ENCODE peak calls at places on chromosome 14, in eight cellular contexts. Q is pancreas; N is A673; P is CD4-positive, alpha-beta T cell; T is kidney; J is fibroblast of lung; E is SJSA1; S is left lung. Z is an unnamed sample.
A peak's percentile ranks its signal among the peaks of the same experiment; 100 is the strongest.

GRCh38 chr14:30210630-30211029 is 283.0 kb upstream of the PRKD1 start:
- DNase-seq in N (no peak), Q (no peak), T (no peak), P (no peak), E (no peak), S (no peak), J (peak; percentile 64), Z (no peak)

GRCh38 chr14:34711808-34712712 is 2.3 kb downstream of the CFL2 start:
- DNase-seq in T (no peak), S (no peak), E (no peak), Q (no peak), J (no peak), N (no peak), P (no peak), Z (no peak)

GRCh38 chr14:69231486-69231885 is 28.5 kb upstream of the GALNT16 start:
- DNase-seq in S (no peak), T (no peak), N (no peak), J (no peak), E (no peak), Q (no peak), P (no peak), Z (no peak)

GRCh38 chr14:100735271-100735670 is 8.6 kb downstream of the DLK1 start:
- DNase-seq in S (peak; percentile 14), Q (no peak), E (no peak), N (no peak), T (peak; percentile 37), J (no peak), P (no peak), Z (no peak)

GRCh38 chr14:57389646-57390036 is 745 bp upstream of the NAA30 start:
- DNase-seq in Q (peak; percentile 6), N (no peak), J (no peak), T (no peak), S (no peak), P (no peak), E (no peak), Z (no peak)

GRCh38 chr14:33737446-33737845 is 213.4 kb downstream of the EGLN3 start:
- DNase-seq in E (peak; percentile 10), S (no peak), T (no peak), J (peak; percentile 95), Q (no peak), N (no peak), P (no peak), Z (no peak)

GRCh38 chr14:48325486-48325885 is 650.1 kb upstream of the MDGA2 start:
- DNase-seq in Q (no peak), E (no peak), N (no peak), S (no peak), J (peak; percentile 57), P (no peak), T (no peak), Z (no peak)

GRCh38 chr14:47557894-47558293 is 117.5 kb downstream of the MDGA2 start:
- DNase-seq in S (no peak), N (no peak), Q (no peak), J (no peak), P (no peak), T (no peak), E (no peak), Z (no peak)

GRCh38 chr14:69344171-69344570 is 53.9 kb downstream of the ERH start:
- DNase-seq in P (no peak), S (no peak), T (no peak), Q (no peak), E (no peak), N (no peak), J (no peak), Z (no peak)

GRCh38 chr14:75579882-75580281 is 1.5 kb downstream of the FLVCR2 start:
- DNase-seq in P (no peak), Q (no peak), J (no peak), T (no peak), S (no peak), N (no peak), E (no peak), Z (no peak)

GRCh38 chr14:85122690-85123089 is 407.3 kb upstream of the FLRT2 start:
- DNase-seq in P (no peak), J (peak; percentile 74), Q (no peak), N (peak; percentile 50), T (no peak), S (no peak), E (no peak), Z (no peak)

GRCh38 chr14:57071639-57072038 is 197.1 kb downstream of the EXOC5 start:
- DNase-seq in P (no peak), J (no peak), Q (no peak), E (no peak), S (no peak), N (peak; percentile 89), T (no peak), Z (no peak)

GRCh38 chr14:69768873-69769272 is 1.9 kb downstream of the SRSF5 start:
- DNase-seq in N (no peak), E (no peak), P (no peak), J (peak; percentile 24), S (no peak), T (no peak), Q (no peak), Z (no peak)

GRCh38 chr14:101031186-101031585 is 127.7 kb upstream of the RTL1 start:
- DNase-seq in J (no peak), T (peak; percentile 36), N (no peak), P (no peak), E (no peak), Q (no peak), S (no peak), Z (no peak)

GRCh38 chr14:61196792-61197191 is 84.3 kb downstream of the TMEM30B start:
- DNase-seq in S (no peak), Q (no peak), P (no peak), E (no peak), N (peak; percentile 36), J (no peak), T (no peak), Z (no peak)

GRCh38 chr14:64879635-64880381 is at the start of gene SPTB:
- DNase-seq in P (peak; percentile 49), J (no peak), E (no peak), S (peak; percentile 63), T (peak; percentile 76), N (peak; percentile 28), Q (peak; percentile 59), Z (peak; percentile 64)

GRCh38 chr14:96143906-96144305 is 60.7 kb upstream of the BDKRB2 start:
- DNase-seq in S (no peak), T (no peak), J (peak; percentile 72), E (no peak), Q (no peak), N (no peak), P (no peak), Z (no peak)

GRCh38 chr14:95445161-95445560 is 71.3 kb downstream of the SYNE3 start:
- DNase-seq in T (no peak), N (no peak), Q (no peak), J (no peak), P (no peak), E (no peak), S (no peak), Z (no peak)

DNA sequence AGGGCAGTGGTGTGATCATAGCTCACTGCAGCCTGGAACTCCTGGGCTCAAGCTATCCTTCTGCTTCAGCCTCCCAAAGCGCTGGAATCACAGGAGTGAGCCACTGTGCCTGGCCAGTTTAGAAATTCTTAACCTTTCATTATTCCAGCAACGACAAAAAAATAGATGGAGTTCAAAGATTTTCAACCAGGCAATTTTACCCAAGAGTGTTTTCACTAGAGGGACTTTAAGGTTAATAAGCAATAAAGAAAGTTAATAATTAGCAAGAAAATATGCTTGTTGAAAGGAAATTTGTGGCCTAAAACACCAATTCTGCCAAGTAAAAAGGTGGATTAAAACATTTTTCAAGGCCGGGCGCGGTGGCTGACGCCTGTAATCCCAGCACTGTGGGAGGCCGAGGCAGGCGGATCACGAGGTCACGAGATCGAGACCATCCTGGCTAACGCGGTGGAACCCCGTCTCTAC is 14.8 kb downstream of the CDKL1 start:
- DNase-seq in T (no peak), J (no peak), S (no peak), P (no peak), Q (peak; percentile 35), E (no peak), N (no peak), Z (no peak)
- H3K27ac ChIP-seq in T (peak overlapping the region; percentile 78), J (no peak overlapping the region), S (no peak overlapping the region), P (no peak overlapping the region), Q (no peak overlapping the region), E (no peak overlapping the region), N (no peak overlapping the region), Z (no peak overlapping the region)

DNA sequence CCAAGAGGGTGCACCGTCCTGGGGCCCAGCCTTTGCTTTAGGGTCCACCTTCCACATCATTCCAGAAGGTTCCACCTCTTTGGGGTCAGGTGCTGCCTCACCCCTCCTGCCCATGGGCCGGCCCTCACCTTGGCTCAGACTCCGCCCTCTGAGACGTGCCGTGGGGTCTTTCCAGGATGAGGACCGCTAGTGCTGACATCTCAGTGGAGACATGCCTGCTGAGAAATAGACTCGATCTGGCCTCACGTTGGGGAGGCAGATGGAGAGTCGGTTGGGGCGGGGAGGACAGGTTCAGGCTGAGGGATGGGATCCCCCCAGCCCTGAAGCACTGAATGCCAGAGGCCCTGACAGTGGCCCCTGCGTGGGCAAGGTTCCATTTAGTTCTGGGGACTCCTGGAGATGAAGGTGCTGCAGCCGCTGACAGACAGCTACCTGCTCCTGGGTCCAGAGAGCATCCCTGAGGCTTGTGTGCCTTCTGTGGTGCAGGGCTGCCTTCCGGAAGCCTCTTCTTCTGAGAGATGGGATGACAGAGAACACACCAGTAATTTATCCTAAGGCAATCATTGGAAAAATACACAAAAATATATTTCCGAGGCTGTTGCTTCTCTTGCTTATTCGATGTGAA is 185.3 kb downstream of the KIF26A start:
- DNase-seq in E (no peak), Q (no peak), T (no peak), P (no peak), S (no peak), N (no peak), J (no peak), Z (no peak)
- H3K9me3 ChIP-seq in E (no peaks in the 10 kb centered on the region), Q (no peaks in the 10 kb centered on the region), T (no peaks in the 10 kb centered on the region), P (no peaks in the 10 kb centered on the region), S (no peaks in the 10 kb centered on the region), N (no peaks in the 10 kb centered on the region), J (no peaks in the 10 kb centered on the region), Z (no peaks in the 10 kb centered on the region)

GRCh38 chr14:72925815-72926291 is 411 bp upstream of the DCAF4 start:
- DNase-seq in N (no peak), E (no peak), Q (no peak), T (no peak), J (no peak), S (no peak), P (no peak), Z (no peak)

GRCh38 chr14:72925171-72925759 is 999 bp upstream of the DCAF4 start:
- DNase-seq in N (no peak), Q (no peak), T (no peak), E (no peak), P (no peak), S (no peak), J (no peak), Z (no peak)

GRCh38 chr14:72929316-72930080 is 3.2 kb downstream of the DCAF4 start:
- DNase-seq in E (no peak), N (no peak), T (no peak), P (no peak), Q (no peak), J (no peak), S (no peak), Z (no peak)

GRCh38 chr14:72926292-72927028 is at the start of gene DCAF4:
- DNase-seq in P (peak; percentile 92), J (peak; percentile 99), T (peak; percentile 98), S (peak; percentile 98), E (peak; percentile 90), N (peak; percentile 99), Q (peak; percentile 97), Z (peak; percentile 97)

GRCh38 chr14:72928872-72929271 is 2.6 kb downstream of the DCAF4 start:
- DNase-seq in T (no peak), E (no peak), J (no peak), P (no peak), S (no peak), Q (no peak), N (no peak), Z (no peak)
- H3K27ac ChIP-seq in T (no peak overlapping the region), E (no peak overlapping the region), J (no peak overlapping the region), P (no peak overlapping the region), S (no peak overlapping the region), Q (no peak overlapping the region), N (no peak overlapping the region), Z (no peak overlapping the region)

GRCh38 chr14:102672410-102672960 is 80.0 kb downstream of the RCOR1 start:
- DNase-seq in S (no peak), N (no peak), T (no peak), Q (no peak), J (no peak), E (no peak), P (no peak), Z (no peak)
- H3K9me3 ChIP-seq in S (no peaks in the 10 kb centered on the region), N (no peaks in the 10 kb centered on the region), T (no peaks in the 10 kb centered on the region), Q (no peaks in the 10 kb centered on the region), J (no peaks in the 10 kb centered on the region), E (no peaks in the 10 kb centered on the region), P (no peaks in the 10 kb centered on the region), Z (no peaks in the 10 kb centered on the region)